ENCODE peak calls at places on chromosomes 1 and 21, in eight cellular contexts. F, V, B, J, C, G, K and X are unnamed samples. For H3K4me1, the result is how much of the 10 kb centered on the place peaks cover.

GRCh38 chr21:36696640-36697472 is 2.1 kb upstream of the SIM2 start:
- DNase-seq in V (no peak), K (no peak), C (no peak), F (no peak), G (no peak), J (no peak), B (peak), X (no peak)

GRCh38 chr1:246724725-246725095 is 501 bp downstream of the SCCPDH start:
- DNase-seq in K (no peak), B (peak), C (no peak), F (peak), J (no peak), V (peak), G (peak), X (no peak)

GRCh38 chr1:21318714-21319159 is 28.5 kb upstream of the ECE1 start:
- DNase-seq in K (peak), J (no peak), F (no peak), V (no peak), C (no peak), G (peak), B (peak), X (peak)

GRCh38 chr1:212557739-212558664 is 50.6 kb upstream of the ATF3 start:
- DNase-seq in G (no peak), B (peak), K (peak), V (peak), J (no peak), F (no peak), C (no peak), X (peak)

GRCh38 chr21:20882462-20883415 is 115.5 kb upstream of the NCAM2 start:
- DNase-seq in V (peak), J (no peak), C (peak), B (peak), G (no peak), K (no peak), F (no peak), X (no peak)

GRCh38 chr21:28436286-28436932 is 556.3 kb downstream of the LTN1 start:
- DNase-seq in C (no peak), F (no peak), K (no peak), J (no peak), G (peak), V (no peak), B (peak), X (no peak)

GRCh38 chr1:56190975-56191768 is 388.2 kb downstream of the PLPP3 start:
- DNase-seq in C (no peak), B (peak), G (no peak), V (no peak), K (no peak), F (no peak), J (no peak), X (no peak)

GRCh38 chr21:17590443-17590842 is 22.3 kb downstream of the BTG3 start:
- DNase-seq in G (no peak), C (no peak), K (no peak), V (no peak), B (peak), F (no peak), J (no peak), X (no peak)

GRCh38 chr1:244160455-244161020 is 109.5 kb downstream of the ZBTB18 start:
- DNase-seq in V (no peak), K (no peak), C (no peak), F (no peak), B (no peak), J (no peak), G (no peak), X (no peak)

GRCh38 chr1:40877681-40878080 is 15.5 kb upstream of the CITED4 start:
- DNase-seq in C (no peak), J (no peak), B (peak), G (peak), K (peak), F (no peak), V (peak), X (peak)

GRCh38 chr1:29703596-29703995 is 467.3 kb downstream of the PTPRU start:
- DNase-seq in G (no peak), F (peak), C (no peak), K (no peak), V (peak), J (no peak), B (peak), X (peak)

GRCh38 chr1:82646336-82646735 is 845.6 kb downstream of the ADGRL2 start:
- DNase-seq in C (no peak), B (no peak), F (no peak), V (no peak), G (no peak), J (no peak), K (no peak), X (no peak)

GRCh38 chr1:10146391-10146790 is 64.0 kb upstream of the KIF1B start:
- DNase-seq in G (no peak), F (no peak), V (no peak), C (no peak), J (no peak), B (no peak), K (no peak), X (no peak)

GRCh38 chr1:45493116-45493697 is 2.2 kb upstream of the TESK2 start:
- DNase-seq in V (peak), F (no peak), K (peak), C (no peak), G (no peak), J (no peak), B (peak), X (peak)

GRCh38 chr1:229031491-229032341 is 239.2 kb upstream of the RAB4A start:
- DNase-seq in C (no peak), K (no peak), B (no peak), J (no peak), F (no peak), G (no peak), V (no peak), X (no peak)

GRCh38 chr1:204736861-204737260 is 51.3 kb upstream of the LRRN2 start:
- DNase-seq in V (no peak), K (no peak), G (no peak), C (no peak), B (no peak), J (no peak), F (no peak), X (no peak)

GRCh38 chr1:219927956-219928790 is at the start of gene SLC30A10:
- DNase-seq in V (peak), F (peak), K (peak), J (no peak), C (no peak), G (no peak), B (no peak), X (no peak)

GRCh38 chr1:158652721-158653334 is 33.7 kb downstream of the SPTA1 start:
- DNase-seq in K (no peak), V (no peak), F (no peak), B (no peak), C (no peak), J (no peak), G (no peak), X (no peak)

GRCh38 chr1:202212787-202213186 is 19.2 kb downstream of the LGR6 start:
- DNase-seq in G (no peak), F (no peak), J (no peak), C (no peak), K (no peak), V (no peak), B (no peak), X (no peak)

GRCh38 chr21:43600642-43601397 is 58.5 kb downstream of the HSF2BP start:
- DNase-seq in V (no peak), J (no peak), G (no peak), F (no peak), K (no peak), C (no peak), B (peak), X (no peak)

GRCh38 chr1:7513081-7513480 is 258.0 kb upstream of the VAMP3 start:
- DNase-seq in G (no peak), K (no peak), J (no peak), C (no peak), F (no peak), B (peak), V (no peak), X (no peak)

GRCh38 chr1:180236698-180237509 is 6.8 kb downstream of the LHX4 start:
- DNase-seq in C (no peak), K (no peak), F (no peak), G (no peak), J (no peak), V (no peak), B (no peak), X (no peak)

GRCh38 chr1:20361805-20362381 is 71.2 kb downstream of the VWA5B1 start:
- DNase-seq in J (no peak), F (peak), V (peak), K (peak), G (peak), B (peak), C (peak), X (no peak)

DNA sequence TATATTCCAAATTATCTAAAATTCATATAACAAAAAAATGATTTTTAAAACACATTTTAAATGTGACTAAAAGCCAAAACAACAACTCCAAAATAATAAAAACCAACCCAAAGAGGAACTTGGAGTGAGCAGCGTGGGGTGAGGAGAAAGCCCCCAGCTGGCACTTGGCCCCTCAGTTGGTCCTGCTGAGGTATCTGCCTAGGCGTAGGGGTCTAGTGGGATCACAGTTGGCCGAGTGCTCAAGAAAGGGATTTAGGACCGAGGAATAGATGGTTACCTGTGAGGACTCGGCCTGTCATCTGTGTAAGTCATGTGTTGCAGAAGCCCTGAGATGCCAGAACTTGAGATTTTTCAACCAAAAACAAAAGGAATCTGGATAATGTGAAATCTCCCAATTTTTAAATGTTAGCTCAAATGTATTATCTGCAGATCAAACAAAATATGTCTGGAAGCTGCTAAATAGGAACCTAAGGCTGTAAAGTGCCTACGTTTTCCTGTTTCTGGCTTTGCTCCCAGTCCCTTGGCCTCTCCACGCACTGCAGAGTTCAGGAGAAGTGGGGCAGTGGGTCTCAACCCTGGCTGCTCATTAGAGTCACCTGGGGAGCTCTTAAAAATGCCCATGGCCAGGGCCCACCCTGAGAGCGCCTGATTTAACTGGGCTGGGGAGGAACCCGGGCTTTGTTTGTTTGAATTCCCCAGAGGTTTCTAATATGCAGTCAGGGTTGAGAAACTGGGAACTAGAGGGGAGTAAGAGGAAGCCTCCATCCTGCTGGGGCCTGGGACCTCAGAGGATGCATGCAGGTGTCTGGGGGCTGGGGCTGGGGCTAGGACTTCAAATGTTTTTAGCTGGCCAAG is 38.5 kb upstream of the LDLRAP1 start:
- DNase-seq in F (no peak), B (peak), K (no peak), J (no peak), C (no peak), V (no peak), G (no peak), X (no peak)
- H3K4me3 ChIP-seq in F (no peak), B (no peak), K (no peak), J (no peak), C (no peak), V (no peak), G (no peak), X (no peak)

GRCh38 chr1:245292141-245292540 is 137.4 kb downstream of the KIF26B start:
- DNase-seq in B (no peak), K (no peak), V (no peak), C (no peak), J (no peak), F (no peak), G (no peak), X (no peak)
- H3K4me1 ChIP-seq in B (under half), K (under half), V (under half), C (under half), J (under half), F (under half), G (under half), X (under half)

GRCh38 chr1:32741417-32742131 is 39.0 kb upstream of the SYNC start:
- DNase-seq in G (peak), J (no peak), K (no peak), B (no peak), F (peak), C (no peak), V (peak), X (no peak)
- TF ChIP-seq POLR2A in G (no peak), J (no peak), K (no peak), B (no peak), F (no peak), C (no peak), V (no peak), X (no peak)

GRCh38 chr1:156492591-156493080 is 7.9 kb downstream of the MEF2D start:
- DNase-seq in K (no peak), J (no peak), V (peak), B (no peak), G (no peak), F (no peak), C (no peak), X (no peak)
- H3K4me3 ChIP-seq in K (peak), J (peak), V (no peak), B (no peak), G (no peak), F (no peak), C (no peak), X (no peak)